ENCODE peak calls at places on chromosomes 7 and 10, in four cellular contexts. P is HEK293T, G is epithelial cell of esophagus, M is 8988T. Q is an unnamed sample.
A peak's percentile ranks its signal among the peaks of the same experiment; 100 is the strongest.

GRCh38 chr7:6624246-6624611 is 8.8 kb downstream of the ZNF853 start:
- DNase-seq in P (no peak), M (no peak), G (no peak), Q (no peak)

GRCh38 chr10:18319628-18320027 is 179.4 kb downstream of the CACNB2 start:
- DNase-seq in M (no peak), P (no peak), G (no peak), Q (no peak)

GRCh38 chr10:44763331-44763730 is 147.8 kb upstream of the TMEM72 start:
- DNase-seq in M (no peak), P (no peak), G (no peak), Q (no peak)

GRCh38 chr10:71774916-71775702 is 1.8 kb upstream of the VSIR start:
- DNase-seq in P (no peak), M (no peak), G (no peak), Q (no peak)

GRCh38 chr10:122310311-122311050 is 39.4 kb downstream of the BTBD16 start:
- DNase-seq in M (no peak), P (no peak), G (peak; percentile 47), Q (no peak)

GRCh38 chr10:49179699-49180511 is 8.3 kb downstream of the TMEM273 start:
- DNase-seq in G (no peak), M (no peak), P (no peak), Q (no peak)

GRCh38 chr10:14153570-14154055 is 177.1 kb downstream of the FRMD4A start:
- DNase-seq in P (no peak), M (no peak), G (no peak), Q (no peak)

GRCh38 chr7:99196536-99197288 is 11.2 kb downstream of the KPNA7 start:
- DNase-seq in P (no peak), M (no peak), G (peak; percentile 77), Q (no peak)

GRCh38 chr10:121919666-121920065 is 8.2 kb downstream of the ATE1 start:
- DNase-seq in M (no peak), P (no peak), G (no peak), Q (no peak)

GRCh38 chr10:100847440-100847839 is 65.3 kb upstream of the SLF2 start:
- DNase-seq in P (no peak), M (no peak), G (peak; percentile 83), Q (no peak)

GRCh38 chr10:129114588-129114987 is 352.5 kb upstream of the MGMT start:
- DNase-seq in M (no peak), G (no peak), P (no peak), Q (no peak)

GRCh38 chr7:139626817-139627216 is 103.3 kb downstream of the CLEC2L start:
- DNase-seq in M (no peak), P (no peak), G (no peak), Q (no peak)

GRCh38 chr7:108308276-108308675 is 148.0 kb downstream of the NRCAM start:
- DNase-seq in P (no peak), G (no peak), M (no peak), Q (no peak)